ENCODE peak calls at places on chromosome 10, in five cellular contexts. One of them, this sample, is unnamed.

GRCh38 chr10:91185239-91185875 is 35.1 kb upstream of the PCGF5 start:
- DNase-seq in KBM-7: no peak
- DNase-seq in stimulated activated CD4-positive, alpha-beta T cell treated with anti-CD3 and anti-CD28 coated beads, TNF-alpha, amount 100 ng/mL, for 24 hours: no peak
- DNase-seq in nephron progenitor cell: no peak
- DNase-seq in RWPE1: peak; percentile 38
- DNase-seq in this sample: no peak

GRCh38 chr10:16986406-16987128 is 143.0 kb downstream of the CUBN start:
- DNase-seq in KBM-7: no peak
- DNase-seq in stimulated activated CD4-positive, alpha-beta T cell treated with anti-CD3 and anti-CD28 coated beads, TNF-alpha, amount 100 ng/mL, for 24 hours: no peak
- DNase-seq in nephron progenitor cell: no peak
- DNase-seq in RWPE1: peak; percentile 22
- DNase-seq in this sample: no peak

GRCh38 chr10:84337199-84337598 is 8.8 kb downstream of the CCSER2 start:
- DNase-seq in KBM-7: no peak
- DNase-seq in stimulated activated CD4-positive, alpha-beta T cell treated with anti-CD3 and anti-CD28 coated beads, TNF-alpha, amount 100 ng/mL, for 24 hours: no peak
- DNase-seq in nephron progenitor cell: no peak
- DNase-seq in RWPE1: no peak
- DNase-seq in this sample: no peak

GRCh38 chr10:128540806-128541739 is 414.9 kb upstream of the MKI67 start:
- DNase-seq in KBM-7: no peak
- DNase-seq in stimulated activated CD4-positive, alpha-beta T cell treated with anti-CD3 and anti-CD28 coated beads, TNF-alpha, amount 100 ng/mL, for 24 hours: no peak
- DNase-seq in nephron progenitor cell: peak; percentile 41
- DNase-seq in RWPE1: no peak
- DNase-seq in this sample: no peak

GRCh38 chr10:127966875-127967274 is 60.0 kb downstream of the PTPRE start:
- DNase-seq in KBM-7: no peak
- DNase-seq in stimulated activated CD4-positive, alpha-beta T cell treated with anti-CD3 and anti-CD28 coated beads, TNF-alpha, amount 100 ng/mL, for 24 hours: no peak
- DNase-seq in nephron progenitor cell: no peak
- DNase-seq in RWPE1: no peak
- DNase-seq in this sample: no peak

GRCh38 chr10:67804395-67804678 is 33.7 kb downstream of the DNAJC12 start:
- DNase-seq in KBM-7: no peak
- DNase-seq in stimulated activated CD4-positive, alpha-beta T cell treated with anti-CD3 and anti-CD28 coated beads, TNF-alpha, amount 100 ng/mL, for 24 hours: no peak
- DNase-seq in nephron progenitor cell: no peak
- DNase-seq in RWPE1: no peak
- DNase-seq in this sample: no peak

GRCh38 chr10:29807407-29807806 is 172.6 kb upstream of the SVIL start:
- DNase-seq in KBM-7: no peak
- DNase-seq in stimulated activated CD4-positive, alpha-beta T cell treated with anti-CD3 and anti-CD28 coated beads, TNF-alpha, amount 100 ng/mL, for 24 hours: no peak
- DNase-seq in nephron progenitor cell: no peak
- DNase-seq in RWPE1: peak; percentile 85
- DNase-seq in this sample: no peak

GRCh38 chr10:122446668-122447410 is 7.6 kb upstream of the ARMS2 start:
- DNase-seq in KBM-7: no peak
- DNase-seq in stimulated activated CD4-positive, alpha-beta T cell treated with anti-CD3 and anti-CD28 coated beads, TNF-alpha, amount 100 ng/mL, for 24 hours: no peak
- DNase-seq in nephron progenitor cell: no peak
- DNase-seq in RWPE1: no peak
- DNase-seq in this sample: no peak

GRCh38 chr10:73589538-73590126 is 1.5 kb downstream of the USP54 start:
- DNase-seq in KBM-7: no peak
- DNase-seq in stimulated activated CD4-positive, alpha-beta T cell treated with anti-CD3 and anti-CD28 coated beads, TNF-alpha, amount 100 ng/mL, for 24 hours: no peak
- DNase-seq in nephron progenitor cell: no peak
- DNase-seq in RWPE1: no peak
- DNase-seq in this sample: no peak

GRCh38 chr10:504806-505205 is 184.7 kb downstream of the DIP2C start:
- DNase-seq in KBM-7: no peak
- DNase-seq in stimulated activated CD4-positive, alpha-beta T cell treated with anti-CD3 and anti-CD28 coated beads, TNF-alpha, amount 100 ng/mL, for 24 hours: no peak
- DNase-seq in nephron progenitor cell: no peak
- DNase-seq in RWPE1: no peak
- DNase-seq in this sample: peak; percentile 26

GRCh38 chr10:71476249-71477011 is 79.7 kb downstream of the CDH23 start:
- DNase-seq in KBM-7: no peak
- DNase-seq in stimulated activated CD4-positive, alpha-beta T cell treated with anti-CD3 and anti-CD28 coated beads, TNF-alpha, amount 100 ng/mL, for 24 hours: no peak
- DNase-seq in nephron progenitor cell: no peak
- DNase-seq in RWPE1: no peak
- DNase-seq in this sample: no peak

GRCh38 chr10:104339469-104340098 is 1.3 kb upstream of the ITPRIP start:
- DNase-seq in KBM-7: no peak
- DNase-seq in stimulated activated CD4-positive, alpha-beta T cell treated with anti-CD3 and anti-CD28 coated beads, TNF-alpha, amount 100 ng/mL, for 24 hours: no peak
- DNase-seq in nephron progenitor cell: no peak
- DNase-seq in RWPE1: no peak
- DNase-seq in this sample: no peak